ENCODE peak calls at places on chromosome 20, in seven cellular contexts. C, G, Z, P, I, Y and B are unnamed samples.

GRCh38 chr20:21053002-21053762 is 53.0 kb downstream of the LINC00237 start:
- DNase-seq in I (no peak), Z (no peak), G (no peak), C (peak), P (no peak), Y (no peak), B (no peak)

GRCh38 chr20:37381621-37382538 is 35.9 kb downstream of the SRC start:
- DNase-seq in Z (no peak), I (no peak), P (no peak), C (no peak), G (no peak), Y (no peak), B (no peak)

GRCh38 chr20:41701596-41702350 is 83.6 kb upstream of the CHD6 start:
- DNase-seq in I (no peak), G (no peak), Y (no peak), C (peak), Z (no peak), P (peak), B (no peak)

GRCh38 chr20:34543457-34544056 is 15.0 kb upstream of the MAP1LC3A start:
- DNase-seq in I (no peak), Z (no peak), C (no peak), G (no peak), Y (no peak), P (no peak), B (no peak)

GRCh38 chr20:48679603-48680002 is 148.2 kb downstream of the PREX1 start:
- DNase-seq in Z (no peak), P (peak), C (peak), G (no peak), I (no peak), Y (no peak), B (no peak)

GRCh38 chr20:38672504-38672903 is 51.8 kb upstream of the SLC32A1 start:
- DNase-seq in I (no peak), P (no peak), Y (no peak), G (no peak), C (no peak), Z (no peak), B (no peak)

GRCh38 chr20:54140067-54140466 is 33.7 kb downstream of the CYP24A1 start:
- DNase-seq in Z (no peak), P (no peak), C (no peak), I (no peak), G (no peak), Y (no peak), B (no peak)

GRCh38 chr20:6058684-6059295 is 4.9 kb upstream of the LRRN4 start:
- DNase-seq in I (peak), G (no peak), Y (no peak), C (peak), Z (no peak), P (no peak), B (no peak)

GRCh38 chr20:4130404-4131189 is 115.2 kb upstream of the RNF24 start:
- DNase-seq in G (no peak), Y (no peak), Z (no peak), P (no peak), I (peak), C (no peak), B (peak)

GRCh38 chr20:7137395-7138151 is 370.1 kb downstream of the BMP2 start:
- DNase-seq in Z (no peak), Y (no peak), G (no peak), P (no peak), I (no peak), C (no peak), B (no peak)

GRCh38 chr20:19231359-19232035 is 19.1 kb downstream of the SLC24A3 start:
- DNase-seq in Z (no peak), Y (no peak), I (no peak), C (no peak), P (no peak), G (no peak), B (no peak)
- H2BK5ac ChIP-seq in Z (no peak), Y (no peak), I (no peak), C (no peak), P (no peak), G (no peak), B (no peak)

GRCh38 chr20:62733891-62734290 is 25.3 kb downstream of the NTSR1 start:
- DNase-seq in Y (no peak), C (no peak), P (no peak), G (no peak), Z (no peak), I (no peak), B (no peak)
- H2BK5ac ChIP-seq in Y (no peak), C (no peak), P (no peak), G (no peak), Z (no peak), I (no peak), B (no peak)

GRCh38 chr20:62352402-62353288 is 14.5 kb downstream of the LAMA5 start:
- DNase-seq in Z (no peak), Y (no peak), P (no peak), G (no peak), C (no peak), I (no peak), B (no peak)

GRCh38 chr20:62354811-62355341 is 12.2 kb downstream of the LAMA5 start:
- DNase-seq in C (no peak), P (no peak), Y (no peak), G (no peak), I (no peak), Z (no peak), B (no peak)

GRCh38 chr20:62353289-62354030 is 13.7 kb downstream of the LAMA5 start:
- DNase-seq in Z (no peak), Y (no peak), P (no peak), G (no peak), I (no peak), C (no peak), B (no peak)

GRCh38 chr20:62355527-62356142 is 11.5 kb downstream of the LAMA5 start:
- DNase-seq in G (no peak), I (peak), Z (no peak), C (peak), P (no peak), Y (no peak), B (no peak)

DNA sequence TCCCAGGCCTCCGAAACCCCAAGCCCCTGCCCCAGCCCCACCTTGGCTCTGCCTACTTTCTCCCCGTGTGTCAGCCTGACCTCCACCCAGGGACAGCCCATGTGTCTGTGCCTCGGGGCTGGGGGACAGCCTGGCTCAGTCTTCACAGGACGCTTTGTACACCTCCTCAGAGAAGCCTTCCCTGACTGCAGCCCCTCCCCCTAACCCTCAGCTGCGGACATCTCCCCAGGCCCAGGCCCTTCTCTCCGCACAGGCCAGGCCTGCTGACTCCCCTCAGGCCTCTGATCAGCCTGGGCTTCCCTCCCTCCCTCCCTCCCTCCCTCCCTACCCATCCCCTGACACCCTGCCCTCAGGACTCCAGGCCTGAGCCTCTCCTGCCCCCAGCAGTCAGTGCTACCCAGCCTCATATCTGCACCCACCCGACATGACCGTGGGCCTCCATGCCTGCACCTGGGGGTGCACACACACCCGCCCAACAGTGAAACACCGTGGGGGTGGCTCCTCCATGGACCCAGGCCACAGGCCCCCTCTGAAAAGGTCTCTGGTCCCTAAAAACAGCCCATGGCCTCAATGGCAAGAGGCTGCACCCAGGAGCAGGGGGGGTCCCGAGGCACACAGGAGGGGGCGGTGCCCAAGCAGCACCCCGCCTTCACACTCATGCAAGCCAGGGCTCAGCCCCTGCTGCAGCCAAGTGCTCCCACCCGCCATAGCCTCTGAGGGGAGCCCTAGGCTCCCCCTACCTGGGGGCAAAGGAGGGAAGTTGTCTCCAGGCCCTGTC is 12.9 kb downstream of the LAMA5 start:
- DNase-seq in Z (no peak), P (no peak), G (no peak), I (no peak), Y (no peak), C (peak), B (no peak)
- H2BK5ac ChIP-seq in Z (no peak), P (no peak), G (peak), I (peak), Y (peak), C (no peak), B (no peak)

GRCh38 chr20:12531626-12532025 is 477.1 kb upstream of the SPTLC3 start:
- DNase-seq in I (no peak), P (no peak), G (no peak), Z (no peak), Y (no peak), C (no peak), B (no peak)

GRCh38 chr20:12535770-12536169 is 473.0 kb upstream of the SPTLC3 start:
- DNase-seq in I (no peak), P (peak), C (peak), Y (no peak), G (no peak), Z (peak), B (no peak)

DNA sequence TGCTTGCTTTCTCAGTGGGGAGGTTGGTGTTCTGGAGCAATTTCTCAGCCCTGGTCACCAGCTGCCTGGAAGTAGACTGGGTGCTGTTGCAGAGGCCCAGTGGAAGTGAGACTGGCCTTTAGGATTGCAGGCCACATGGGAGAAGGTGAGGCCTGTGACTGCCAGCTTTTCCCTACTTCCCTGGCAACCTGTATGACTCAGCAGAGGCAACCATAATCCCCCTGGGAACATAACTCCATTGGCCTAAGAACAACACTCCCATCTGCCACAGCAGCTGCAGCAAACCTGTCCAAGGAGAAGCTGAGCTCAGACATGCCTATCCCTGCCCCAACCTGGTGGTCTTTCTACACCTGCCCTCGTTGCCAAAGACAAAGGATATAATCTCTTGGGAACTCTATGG is 473.5 kb upstream of the SPTLC3 start:
- DNase-seq in G (no peak), Z (no peak), Y (no peak), I (no peak), C (peak), P (no peak), B (no peak)
- H2BK5ac ChIP-seq in G (no peak), Z (no peak), Y (no peak), I (no peak), C (no peak), P (no peak), B (no peak)

GRCh38 chr20:33370296-33370695 is 31.0 kb downstream of the CDK5RAP1 start:
- DNase-seq in C (no peak), Z (no peak), I (no peak), P (no peak), Y (no peak), G (no peak), B (no peak)
- H2BK5ac ChIP-seq in C (no peak), Z (no peak), I (no peak), P (no peak), Y (no peak), G (no peak), B (no peak)

GRCh38 chr20:15986690-15987089 is 586.6 kb downstream of the KIF16B start:
- DNase-seq in I (no peak), P (no peak), C (no peak), Z (no peak), Y (no peak), G (no peak), B (no peak)
- H2BK5ac ChIP-seq in I (no peak), P (no peak), C (no peak), Z (no peak), Y (no peak), G (no peak), B (no peak)